ENCODE peak calls at places on chromosomes 5 and 9, in five cellular contexts. Q is hepatic stellate cell; L is effector CD4-positive, alpha-beta T cell; E is head of caudate nucleus; J is astrocyte of the hippocampus. A is an unnamed sample.

GRCh38 chr5:126335871-126336270 is 87.3 kb upstream of the GRAMD2B start:
- DNase-seq in Q (no peak), L (no peak), E (no peak), J (peak), A (no peak)

GRCh38 chr5:392431-392988 is 50.5 kb upstream of the EXOC3 start:
- DNase-seq in Q (no peak), L (peak), E (no peak), J (peak), A (peak)

GRCh38 chr5:105885266-105885665 is 1785.5 kb downstream of the EFNA5 start:
- DNase-seq in Q (no peak), L (no peak), E (no peak), J (peak), A (no peak)

GRCh38 chr9:4510546-4511322 is 20.5 kb downstream of the SLC1A1 start:
- DNase-seq in Q (no peak), L (no peak), E (no peak), J (no peak), A (no peak)

GRCh38 chr9:32571969-32572899 is 725 bp downstream of the NDUFB6 start:
- DNase-seq in Q (peak), L (peak), E (peak), J (peak), A (peak)

GRCh38 chr5:172312286-172312685 is 28.7 kb upstream of the UBTD2 start:
- DNase-seq in Q (no peak), L (no peak), E (no peak), J (peak), A (no peak)

GRCh38 chr5:138463335-138464017 is 1.8 kb upstream of the EGR1 start:
- DNase-seq in Q (no peak), L (no peak), E (no peak), J (peak), A (no peak)

GRCh38 chr5:168879929-168880328 is 300.8 kb upstream of the PANK3 start:
- DNase-seq in Q (peak), L (no peak), E (no peak), J (no peak), A (no peak)

GRCh38 chr5:170623576-170624181 is 119.9 kb downstream of the KCNIP1 start:
- DNase-seq in Q (no peak), L (no peak), E (peak), J (peak), A (no peak)

GRCh38 chr5:152551061-152551460 is 146.0 kb upstream of the NMUR2 start:
- DNase-seq in Q (no peak), L (no peak), E (no peak), J (no peak), A (no peak)

GRCh38 chr9:13378171-13378570 is 98.7 kb upstream of the MPDZ start:
- DNase-seq in Q (no peak), L (no peak), E (no peak), J (peak), A (no peak)

GRCh38 chr9:121985792-121986494 is 107.2 kb downstream of the TTLL11 start:
- DNase-seq in Q (no peak), L (no peak), E (peak), J (peak), A (no peak)

GRCh38 chr5:139964994-139965565 is 78.0 kb downstream of the NRG2 start:
- DNase-seq in Q (no peak), L (no peak), E (no peak), J (no peak), A (no peak)

GRCh38 chr5:127812570-127812969 is 109.4 kb downstream of the CCDC192 start:
- DNase-seq in Q (no peak), L (no peak), E (no peak), J (no peak), A (no peak)

GRCh38 chr9:108182950-108183381 is 672.8 kb downstream of the ACTL7B start:
- DNase-seq in Q (no peak), L (no peak), E (no peak), J (peak), A (no peak)

GRCh38 chr9:76654575-76654974 is 109.7 kb upstream of the PCA3 start:
- DNase-seq in Q (peak), L (no peak), E (no peak), J (peak), A (no peak)

GRCh38 chr9:134158753-134159392 is 5.5 kb downstream of the RNU6ATAC start:
- DNase-seq in Q (no peak), L (no peak), E (no peak), J (no peak), A (no peak)

GRCh38 chr9:88322906-88323566 is 65.2 kb upstream of the SPIN1 start:
- DNase-seq in Q (peak), L (peak), E (no peak), J (peak), A (peak)

GRCh38 chr5:31554552-31554951 is 22.5 kb downstream of the C5orf22 start:
- DNase-seq in Q (no peak), L (no peak), E (no peak), J (no peak), A (no peak)

GRCh38 chr9:130039504-130040147 is 3.4 kb downstream of the FNBP1 start:
- DNase-seq in Q (no peak), L (no peak), E (peak), J (no peak), A (no peak)

GRCh38 chr9:77158772-77159513 is 18.4 kb upstream of the VPS13A start:
- DNase-seq in Q (peak), L (no peak), E (no peak), J (peak), A (no peak)

GRCh38 chr9:129886226-129887174 is 51.2 kb downstream of the USP20 start:
- DNase-seq in Q (no peak), L (peak), E (peak), J (no peak), A (no peak)

GRCh38 chr5:159105318-159106053 is 5.8 kb upstream of the EBF1 start:
- DNase-seq in Q (no peak), L (no peak), E (no peak), J (peak), A (no peak)

GRCh38 chr9:137441289-137441934 is at the start of gene ENTPD8:
- DNase-seq in Q (no peak), L (no peak), E (no peak), J (peak), A (peak)

GRCh38 chr9:37522971-37523370 is 37.2 kb downstream of the POLR1E start:
- DNase-seq in Q (no peak), L (no peak), E (no peak), J (no peak), A (no peak)